ENCODE peak calls at places on chromosomes 6 and 20, in five cellular contexts. F is lower leg skin; W is CD8-positive, alpha-beta T cell; A is fibroblast of lung; Z is heart right ventricle. K is an unnamed sample.

GRCh38 chr20:38537176-38537575 is 43.8 kb upstream of the ADIG start:
- DNase-seq in F (no peak), W (no peak), A (no peak), Z (no peak), K (no peak)

GRCh38 chr6:121522771-121523386 is 87.4 kb downstream of the GJA1 start:
- DNase-seq in F (no peak), W (no peak), A (no peak), Z (no peak), K (peak)

GRCh38 chr6:69948479-69949114 is 82.2 kb downstream of the COL19A1 start:
- DNase-seq in F (no peak), W (no peak), A (no peak), Z (no peak), K (no peak)

GRCh38 chr6:88810089-88810488 is 153.3 kb downstream of the RNGTT start:
- DNase-seq in F (no peak), W (no peak), A (no peak), Z (no peak), K (no peak)

GRCh38 chr6:36727491-36728021 is 29.9 kb downstream of the RAB44 start:
- DNase-seq in F (no peak), W (no peak), A (no peak), Z (peak), K (peak)

GRCh38 chr6:113432729-113433505 is 424.2 kb upstream of the MARCKS start:
- DNase-seq in F (no peak), W (no peak), A (peak), Z (no peak), K (no peak)

GRCh38 chr6:110590821-110591351 is 114.5 kb upstream of the SLC22A16 start:
- DNase-seq in F (no peak), W (no peak), A (peak), Z (no peak), K (no peak)

GRCh38 chr20:54651252-54651651 is 175.9 kb downstream of the DOK5 start:
- DNase-seq in F (no peak), W (no peak), A (no peak), Z (no peak), K (no peak)

GRCh38 chr20:57174737-57175136 is 91.7 kb downstream of the BMP7 start:
- DNase-seq in F (no peak), W (no peak), A (no peak), Z (no peak), K (no peak)

GRCh38 chr6:135555550-135555949 is 58.0 kb upstream of the AHI1 start:
- DNase-seq in F (no peak), W (no peak), A (no peak), Z (no peak), K (no peak)

GRCh38 chr6:3384346-3385143 is 72.3 kb downstream of the SLC22A23 start:
- DNase-seq in F (no peak), W (no peak), A (no peak), Z (no peak), K (no peak)

GRCh38 chr20:13638162-13638495 is 603 bp downstream of the TASP1 start:
- DNase-seq in F (no peak), W (no peak), A (no peak), Z (no peak), K (no peak)

GRCh38 chr20:2349801-2350200 is 30.9 kb upstream of the TGM6 start:
- DNase-seq in F (peak), W (no peak), A (no peak), Z (no peak), K (no peak)

GRCh38 chr6:139325003-139325600 is 33.3 kb upstream of the TXLNB start:
- DNase-seq in F (no peak), W (no peak), A (no peak), Z (no peak), K (no peak)

GRCh38 chr6:55578537-55579363 is at the start of gene HMGCLL1:
- DNase-seq in F (no peak), W (no peak), A (no peak), Z (peak), K (no peak)

GRCh38 chr6:92201618-92202017 is 1217.7 kb downstream of the EPHA7 start:
- DNase-seq in F (no peak), W (no peak), A (peak), Z (no peak), K (no peak)

GRCh38 chr6:155521719-155522118 is 66.1 kb upstream of the NOX3 start:
- DNase-seq in F (no peak), W (no peak), A (no peak), Z (no peak), K (no peak)

GRCh38 chr6:129186988-129187387 is 304.1 kb downstream of the LAMA2 start:
- DNase-seq in F (no peak), W (no peak), A (peak), Z (no peak), K (peak)

GRCh38 chr6:82237013-82237412 is 10.5 kb downstream of the IBTK start:
- DNase-seq in F (no peak), W (no peak), A (peak), Z (no peak), K (no peak)

GRCh38 chr6:118269659-118270058 is 278.4 kb upstream of the PLN start:
- DNase-seq in F (no peak), W (no peak), A (no peak), Z (no peak), K (no peak)

GRCh38 chr6:118260833-118261232 is 287.3 kb upstream of the PLN start:
- DNase-seq in F (no peak), W (no peak), A (peak), Z (no peak), K (no peak)

GRCh38 chr6:118263929-118264486 is 284.1 kb upstream of the PLN start:
- DNase-seq in F (no peak), W (no peak), A (peak), Z (no peak), K (no peak)
- TF ChIP-seq CTCF in F (no peak), W (no peak), A (peak), Z (peak), K (no peak)

DNA sequence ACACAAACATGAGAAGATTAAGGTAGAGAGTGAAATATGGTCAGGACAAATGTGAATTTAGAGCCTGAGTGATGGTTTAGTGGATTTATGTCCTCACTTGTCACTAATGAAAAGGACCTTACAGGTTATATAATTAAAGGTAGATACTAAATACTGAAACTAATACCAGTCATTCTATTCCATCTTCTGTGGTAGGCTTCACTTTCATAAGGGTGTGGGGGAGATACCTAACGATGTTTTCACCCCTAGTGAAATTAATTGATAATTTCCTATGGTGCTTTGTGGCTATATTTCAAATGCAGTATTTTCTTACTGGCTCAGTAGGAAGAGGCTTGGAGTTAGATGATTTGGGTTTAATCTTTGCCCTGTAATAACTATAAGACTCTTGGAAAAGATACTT is 21.1 kb downstream of the RNF217 start:
- DNase-seq in F (no peak), W (no peak), A (no peak), Z (no peak), K (no peak)
- H3K4me3 ChIP-seq in F (no peak), W (no peak), A (no peak), Z (no peak), K (no peak)

DNA sequence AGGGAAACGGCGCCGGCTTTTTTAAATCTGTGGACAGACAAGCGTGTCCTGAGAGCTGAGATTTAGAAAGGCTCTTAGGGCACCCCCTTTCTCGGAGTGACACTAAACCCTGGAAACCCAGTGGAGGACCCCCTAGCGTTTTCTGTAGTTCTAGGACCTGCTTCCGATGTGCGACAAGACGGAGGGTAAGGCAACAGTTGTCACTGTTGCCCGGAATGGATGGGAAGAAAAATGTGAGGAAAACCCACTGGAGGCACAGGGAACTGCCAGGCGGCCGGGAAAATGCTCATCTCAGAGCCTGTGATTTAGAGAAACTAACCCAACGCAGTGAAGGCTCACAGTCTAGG is 551 bp upstream of the ATP5F1E start:
- DNase-seq in F (no peak), W (no peak), A (no peak), Z (no peak), K (no peak)
- TF ChIP-seq CTCF in F (no peak), W (no peak), A (no peak), Z (no peak), K (no peak)

DNA sequence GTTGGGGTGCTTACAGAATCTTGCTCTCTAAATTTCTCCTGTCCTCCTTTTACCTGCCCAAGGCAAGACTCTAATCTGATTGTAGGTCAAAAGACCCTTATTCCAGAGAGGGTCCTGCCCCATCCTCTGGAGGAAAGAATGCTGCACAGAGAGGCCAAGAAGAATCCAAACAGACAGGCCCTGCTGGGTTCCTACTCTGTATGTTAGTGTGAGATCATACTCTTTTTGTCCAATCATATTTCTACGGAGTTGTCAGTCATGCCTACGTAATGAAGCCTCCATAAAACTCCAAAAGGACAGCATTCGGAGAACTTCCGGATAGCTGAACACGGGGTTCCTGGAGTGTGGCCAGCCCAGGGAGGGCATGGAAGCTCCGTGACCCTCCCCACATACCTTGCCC is 50.5 kb downstream of the VEGFA start:
- DNase-seq in F (no peak), W (no peak), A (no peak), Z (no peak), K (no peak)
- H3K4me3 ChIP-seq in F (no peak), W (no peak), A (no peak), Z (no peak), K (no peak)

DNA sequence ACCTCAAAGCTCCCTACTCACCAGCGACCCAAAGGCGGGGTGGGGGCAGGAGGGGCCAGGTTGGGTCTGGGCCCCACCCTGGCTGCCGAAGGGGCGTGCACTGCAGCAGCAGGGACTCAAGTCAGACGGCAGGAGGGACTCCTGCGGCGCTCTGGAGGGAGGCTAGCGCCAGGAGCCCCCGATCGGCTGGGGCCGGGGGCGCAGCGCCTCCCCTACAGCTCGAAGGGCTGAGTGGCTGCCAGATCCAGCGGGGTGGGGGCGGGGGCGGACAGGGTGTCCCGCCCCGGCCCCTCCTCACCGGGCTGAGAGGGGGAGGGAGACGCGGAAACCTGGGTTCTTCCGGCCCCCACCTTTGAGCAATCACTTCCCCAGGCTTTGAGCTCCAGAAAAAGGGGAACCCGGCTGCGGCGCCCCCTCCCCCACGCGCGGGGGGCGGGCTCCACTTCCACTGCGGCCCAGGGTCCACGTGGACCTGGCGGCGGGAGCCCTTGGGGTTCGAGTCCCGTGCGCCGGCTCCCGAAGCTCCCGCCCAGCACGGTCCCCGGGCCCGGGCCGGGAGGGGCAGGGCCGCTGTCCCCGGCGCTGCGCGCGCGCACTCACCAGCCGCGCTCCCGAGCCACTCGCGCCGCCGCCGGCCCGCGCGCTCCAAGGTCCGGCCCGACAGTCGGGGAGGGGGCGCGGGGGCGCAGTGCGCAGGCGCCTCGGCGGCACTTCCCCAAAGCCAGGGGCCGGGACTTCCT is at the start of gene RGS19:
- DNase-seq in F (peak), W (peak), A (peak), Z (peak), K (no peak)
- TF ChIP-seq CTCF in F (no peak), W (no peak), A (no peak), Z (no peak), K (no peak)

GRCh38 chr6:170346649-170347048 is 40.1 kb downstream of the FAM120B start:
- DNase-seq in F (no peak), W (no peak), A (no peak), Z (no peak), K (no peak)
- H3K4me3 ChIP-seq in F (no peak), W (no peak), A (no peak), Z (no peak), K (no peak)

DNA sequence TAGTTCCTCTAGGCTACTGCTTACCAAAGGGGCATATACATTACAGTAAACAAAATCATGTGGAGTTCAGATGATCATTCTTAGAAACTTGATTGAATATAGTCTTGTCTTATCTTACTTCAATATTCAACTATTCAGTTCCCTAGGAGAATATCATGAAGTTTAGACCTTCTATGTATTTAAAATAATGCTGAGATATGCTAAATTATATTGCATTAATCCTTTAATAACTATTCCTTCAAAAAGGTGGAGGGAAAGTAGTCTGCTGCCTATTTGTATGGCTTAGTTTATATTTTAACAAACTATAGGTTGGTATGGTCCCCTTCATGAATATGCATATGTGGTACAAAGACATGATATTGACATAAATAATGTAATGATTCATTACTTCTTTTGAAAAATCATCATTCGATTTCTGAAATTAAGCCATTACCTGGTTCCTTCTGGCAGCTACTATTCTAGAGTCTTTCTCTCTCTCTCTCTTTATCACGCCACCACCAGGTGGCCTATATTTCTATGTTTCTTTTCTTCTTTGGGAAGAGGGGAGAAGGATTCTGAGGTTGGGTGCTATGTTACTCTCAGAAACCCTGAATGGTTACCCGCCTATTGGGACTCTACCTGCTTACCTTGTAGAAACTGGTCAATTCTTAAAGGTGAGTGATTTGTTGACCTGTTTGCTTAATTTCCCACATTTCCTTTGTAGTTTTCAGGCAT is 855.8 kb downstream of the HACE1 start:
- DNase-seq in F (no peak), W (no peak), A (no peak), Z (no peak), K (no peak)
- TF ChIP-seq CTCF in F (no peak), W (no peak), A (no peak), Z (no peak), K (no peak)

GRCh38 chr20:29873946-29874345 is 1383.5 kb upstream of the DEFB115 start:
- DNase-seq in F (peak), W (no peak), A (peak), Z (no peak), K (no peak)
- H3K4me3 ChIP-seq in F (no peak), W (no peak), A (no peak), Z (no peak), K (peak)

GRCh38 chr20:32508775-32509119 is 76.4 kb downstream of the NOL4L start:
- DNase-seq in F (no peak), W (no peak), A (no peak), Z (no peak), K (no peak)

GRCh38 chr20:32510601-32511357 is 74.4 kb downstream of the NOL4L start:
- DNase-seq in F (no peak), W (no peak), A (no peak), Z (no peak), K (no peak)

GRCh38 chr20:32507998-32508774 is 76.9 kb downstream of the NOL4L start:
- DNase-seq in F (no peak), W (no peak), A (no peak), Z (no peak), K (no peak)

GRCh38 chr20:32510120-32510600 is 75.0 kb downstream of the NOL4L start:
- DNase-seq in F (no peak), W (no peak), A (no peak), Z (no peak), K (no peak)

GRCh38 chr20:32509639-32510066 is 75.5 kb downstream of the NOL4L start:
- DNase-seq in F (no peak), W (peak), A (peak), Z (no peak), K (no peak)
- TF ChIP-seq CTCF in F (no peak), W (no peak), A (peak), Z (no peak), K (peak)

GRCh38 chr6:28880894-28881780 is 42.6 kb downstream of the TRIM27 start:
- DNase-seq in F (no peak), W (peak), A (peak), Z (peak), K (peak)
- H3K4me3 ChIP-seq in F (peak), W (peak), A (peak), Z (peak), K (peak)